ENCODE peak calls at places on chromosomes 6 and 20, in seven cellular contexts. T is mammary epithelial cell; F is ovary; B is A549; U is CD8-positive, alpha-beta T cell; L is tibial artery; D is AG04450. I is an unnamed sample.

GRCh38 chr6:142756215-142756630 is 188.8 kb downstream of the HIVEP2 start:
- DNase-seq in T (peak), F (no peak), B (peak), U (no peak), L (no peak), D (no peak), I (peak)

GRCh38 chr6:112579601-112580000 is 232.5 kb downstream of the RFPL4B start:
- DNase-seq in T (no peak), F (no peak), B (no peak), U (no peak), L (no peak), D (no peak), I (no peak)

GRCh38 chr6:168341280-168341679 is 21.7 kb upstream of the DACT2 start:
- DNase-seq in T (no peak), F (no peak), B (no peak), U (no peak), L (no peak), D (no peak), I (no peak)

GRCh38 chr6:10633216-10633615 is 61.2 kb downstream of the C6orf52 start:
- DNase-seq in T (peak), F (no peak), B (peak), U (no peak), L (no peak), D (peak), I (peak)

GRCh38 chr6:157527471-157527907 is 146.5 kb downstream of the ZDHHC14 start:
- DNase-seq in T (no peak), F (no peak), B (no peak), U (no peak), L (peak), D (no peak), I (no peak)

GRCh38 chr6:131061041-131061770 is 1.8 kb downstream of the EPB41L2 start:
- DNase-seq in T (no peak), F (no peak), B (peak), U (no peak), L (no peak), D (no peak), I (no peak)

GRCh38 chr6:55941713-55942112 is 66.3 kb upstream of the BMP5 start:
- DNase-seq in T (no peak), F (no peak), B (peak), U (no peak), L (no peak), D (no peak), I (peak)

GRCh38 chr6:111270121-111270520 is 182.8 kb downstream of the SLC16A10 start:
- DNase-seq in T (peak), F (no peak), B (no peak), U (no peak), L (no peak), D (no peak), I (no peak)

GRCh38 chr6:84625510-84625909 is 138.9 kb downstream of the TBX18 start:
- DNase-seq in T (no peak), F (no peak), B (no peak), U (no peak), L (no peak), D (no peak), I (no peak)

GRCh38 chr20:45308078-45308778 is at the start of gene MATN4:
- DNase-seq in T (no peak), F (no peak), B (no peak), U (no peak), L (no peak), D (no peak), I (no peak)

GRCh38 chr6:130008236-130008873 is 10.0 kb upstream of the L3MBTL3 start:
- DNase-seq in T (no peak), F (no peak), B (no peak), U (no peak), L (no peak), D (no peak), I (no peak)

GRCh38 chr6:33279971-33280511 is 3.1 kb downstream of the B3GALT4 start:
- DNase-seq in T (peak), F (no peak), B (peak), U (no peak), L (no peak), D (no peak), I (peak)

GRCh38 chr20:58096880-58097813 is 131.3 kb downstream of the ANKRD60 start:
- DNase-seq in T (no peak), F (no peak), B (no peak), U (no peak), L (no peak), D (no peak), I (no peak)

GRCh38 chr20:57231951-57232428 is 34.5 kb downstream of the BMP7 start:
- DNase-seq in T (no peak), F (no peak), B (no peak), U (no peak), L (no peak), D (no peak), I (no peak)

GRCh38 chr6:34697544-34697836 is 923 bp upstream of the ILRUN start:
- DNase-seq in T (no peak), F (no peak), B (no peak), U (no peak), L (no peak), D (no peak), I (no peak)

GRCh38 chr20:36924167-36925045 is 27.1 kb downstream of the SAMHD1 start:
- DNase-seq in T (no peak), F (no peak), B (no peak), U (no peak), L (no peak), D (no peak), I (no peak)

GRCh38 chr6:87483929-87484328 is 11.2 kb downstream of the SLC35A1 start:
- DNase-seq in T (peak), F (no peak), B (peak), U (no peak), L (no peak), D (no peak), I (peak)

GRCh38 chr6:101614774-101615173 is 221.3 kb downstream of the GRIK2 start:
- DNase-seq in T (peak), F (no peak), B (peak), U (no peak), L (no peak), D (peak), I (peak)

GRCh38 chr6:29887330-29887818 is 55.0 kb upstream of the HLA-A start:
- DNase-seq in T (peak), F (peak), B (no peak), U (peak), L (peak), D (no peak), I (peak)

GRCh38 chr6:89596056-89596455 is 42.5 kb downstream of the LYRM2 start:
- DNase-seq in T (no peak), F (no peak), B (no peak), U (no peak), L (no peak), D (no peak), I (no peak)

GRCh38 chr20:61977387-61977786 is 88.3 kb downstream of the TAF4 start:
- DNase-seq in T (no peak), F (no peak), B (no peak), U (no peak), L (no peak), D (no peak), I (no peak)

GRCh38 chr6:142474446-142475289 is 172.9 kb downstream of the ADGRG6 start:
- DNase-seq in T (peak), F (no peak), B (peak), U (no peak), L (no peak), D (peak), I (peak)

GRCh38 chr6:53426117-53426516 is 77.4 kb upstream of the ELOVL5 start:
- DNase-seq in T (no peak), F (no peak), B (no peak), U (no peak), L (no peak), D (no peak), I (no peak)

GRCh38 chr6:1310628-1311399 is 1.1 kb upstream of the FOXQ1 start:
- DNase-seq in T (peak), F (no peak), B (peak), U (no peak), L (no peak), D (no peak), I (no peak)

GRCh38 chr6:146948790-146949342 is 255.4 kb upstream of the STXBP5 start:
- DNase-seq in T (no peak), F (no peak), B (no peak), U (no peak), L (no peak), D (no peak), I (no peak)

GRCh38 chr6:3311798-3312197 is 53.1 kb downstream of the PSMG4 start:
- DNase-seq in T (no peak), F (no peak), B (no peak), U (no peak), L (no peak), D (no peak), I (no peak)

GRCh38 chr20:50551288-50551687 is 41.1 kb downstream of the PTPN1 start:
- DNase-seq in T (peak), F (no peak), B (no peak), U (no peak), L (no peak), D (no peak), I (no peak)

DNA sequence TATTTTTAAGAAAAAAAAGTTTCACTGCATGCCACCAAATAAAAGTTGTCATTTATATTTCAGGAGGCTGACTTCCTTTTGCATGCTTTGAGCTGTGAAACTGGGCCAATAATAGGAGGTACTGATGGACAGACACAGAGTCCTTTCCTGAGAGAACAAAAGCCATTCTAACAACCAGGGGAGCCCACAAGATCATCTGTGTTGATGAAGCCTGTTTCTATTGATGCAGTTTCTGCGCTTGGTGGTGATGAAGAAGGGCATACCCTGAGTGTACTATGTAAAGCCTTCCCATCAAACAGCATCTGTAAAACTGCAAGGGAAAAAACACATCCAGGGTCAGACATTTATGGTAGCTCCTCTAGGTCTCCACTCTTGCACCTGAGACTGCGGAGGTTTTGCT is 34.8 kb downstream of the ABHD12 start:
- DNase-seq in T (no peak), F (no peak), B (no peak), U (no peak), L (no peak), D (no peak), I (no peak)
- H3K27ac ChIP-seq in T (no peak), F (no peak), B (no peak), U (no peak), L (no peak), D (no peak), I (no peak)

GRCh38 chr20:835220-836045 is 1.9 kb downstream of the FAM110A start:
- DNase-seq in T (no peak), F (peak), B (no peak), U (no peak), L (no peak), D (no peak), I (no peak)

GRCh38 chr20:834151-834747 is 734 bp downstream of the FAM110A start:
- DNase-seq in T (no peak), F (no peak), B (no peak), U (no peak), L (no peak), D (no peak), I (no peak)

GRCh38 chr20:833121-833449 is 430 bp upstream of the FAM110A start:
- DNase-seq in T (no peak), F (no peak), B (no peak), U (no peak), L (no peak), D (no peak), I (no peak)

GRCh38 chr20:831956-832355 is 1.6 kb upstream of the FAM110A start:
- DNase-seq in T (no peak), F (no peak), B (no peak), U (no peak), L (no peak), D (no peak), I (no peak)

GRCh38 chr20:833450-834150 is at the start of gene FAM110A:
- DNase-seq in T (peak), F (peak), B (peak), U (peak), L (peak), D (peak), I (peak)
- TF ChIP-seq CTCF in T (no peak), F (no peak), B (no peak), U (no peak), L (no peak), D (no peak), I (no peak)

GRCh38 chr6:134230087-134230717 is 87.7 kb downstream of the SGK1 start:
- DNase-seq in T (no peak), F (no peak), B (no peak), U (no peak), L (peak), D (no peak), I (no peak)
- H3K27ac ChIP-seq in T (no peak), F (no peak), B (no peak), U (no peak), L (no peak), D (no peak), I (no peak)

DNA sequence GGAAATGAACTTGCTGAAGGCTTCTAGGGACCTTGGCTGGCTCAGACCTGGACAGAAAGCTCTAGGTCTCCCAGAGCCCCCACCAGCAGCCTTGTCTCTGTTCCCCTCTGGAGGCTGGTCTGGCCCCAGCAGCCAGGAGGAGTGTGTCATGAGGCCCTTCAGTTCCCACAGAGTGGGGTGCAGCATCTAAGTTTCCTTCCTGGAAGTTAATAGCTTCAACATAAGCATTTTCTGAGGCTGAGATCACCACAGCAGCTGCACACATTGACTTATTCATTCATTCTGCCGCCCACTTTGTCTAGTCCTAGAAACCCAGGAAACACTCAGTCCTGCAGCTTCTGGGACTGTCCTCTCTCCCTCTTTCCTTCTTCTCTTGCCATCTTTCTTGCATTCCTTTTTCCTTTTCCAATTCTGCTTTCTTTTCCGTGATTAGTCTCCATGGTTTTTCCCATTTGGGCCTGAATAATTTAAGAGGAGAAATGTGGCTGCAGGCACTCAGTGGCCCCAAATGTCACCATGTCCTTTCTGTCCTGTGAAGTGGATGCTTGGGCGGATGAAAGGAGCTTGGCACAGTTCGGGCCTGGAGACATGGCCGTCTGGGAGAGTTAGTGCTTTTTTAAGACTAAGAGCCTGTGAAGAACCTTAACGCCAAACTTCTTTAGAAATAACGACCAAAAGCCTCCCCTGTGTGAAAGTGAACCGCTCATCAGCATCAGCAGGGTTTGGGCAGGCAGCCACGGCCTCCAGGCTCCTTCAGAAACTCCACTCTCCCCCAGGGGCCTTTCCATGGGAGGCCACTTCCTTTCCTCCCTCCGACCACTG is 31.0 kb upstream of the PCMTD2 start:
- DNase-seq in T (peak), F (no peak), B (no peak), U (no peak), L (no peak), D (peak), I (peak)
- TF ChIP-seq CTCF in T (no peak), F (no peak), B (no peak), U (no peak), L (no peak), D (peak), I (no peak)

I was measured in RWPE1.